ENCODE peak calls at places on chromosomes 16 and 17, in six cellular contexts. K is PC-9; B is lung; F is cardiac muscle cell; N is tibial nerve; E is naive thymus-derived CD4-positive, alpha-beta T cell. Y is an unnamed sample. For H3K27me3, the result is how much of the 10 kb centered on the place peaks cover.

GRCh38 chr16:8858994-8859912 is 9.6 kb downstream of the CARHSP1 start:
- DNase-seq in F (no peak), N (no peak), E (no peak), K (no peak), B (no peak), Y (no peak)

GRCh38 chr16:28473714-28474265 is 1.7 kb upstream of the NPIPB7 start:
- DNase-seq in K (no peak), B (no peak), F (peak), E (no peak), N (no peak), Y (no peak)

GRCh38 chr17:15510361-15510760 is 42.9 kb upstream of the CDRT4 start:
- DNase-seq in E (no peak), F (peak), N (no peak), K (peak), B (no peak), Y (no peak)

GRCh38 chr16:79805621-79806020 is 205.1 kb upstream of the MAF start:
- DNase-seq in N (no peak), F (no peak), K (no peak), E (no peak), B (no peak), Y (no peak)

GRCh38 chr17:18219016-18219415 is 6.4 kb upstream of the LLGL1 start:
- DNase-seq in E (no peak), F (peak), B (no peak), N (no peak), K (no peak), Y (no peak)

GRCh38 chr16:73890524-73891500 is 405.8 kb upstream of the PSMD7 start:
- DNase-seq in E (no peak), F (peak), B (no peak), K (no peak), N (no peak), Y (no peak)

GRCh38 chr16:79618712-79619050 is 18.1 kb upstream of the MAF start:
- DNase-seq in N (no peak), K (no peak), E (no peak), F (no peak), B (no peak), Y (no peak)

GRCh38 chr16:56269824-56270684 is 78.8 kb downstream of the GNAO1 start:
- DNase-seq in F (peak), N (no peak), B (no peak), E (no peak), K (no peak), Y (no peak)

GRCh38 chr17:56629450-56630187 is 36.1 kb downstream of the NOG start:
- DNase-seq in F (peak), N (no peak), E (peak), K (no peak), B (no peak), Y (no peak)

GRCh38 chr17:79803421-79803996 is 6.6 kb upstream of the CBX8 start:
- DNase-seq in F (no peak), N (no peak), K (no peak), B (no peak), E (no peak), Y (no peak)
- H3K27me3 ChIP-seq in F (half or more), N (under half), K (under half), B (under half), E (under half), Y (half or more)

GRCh38 chr17:40524243-40524965 is 23.0 kb upstream of the TNS4 start:
- DNase-seq in E (no peak), B (no peak), K (no peak), N (peak), F (no peak), Y (no peak)
- H3K4me3 ChIP-seq in E (no peak), B (no peak), K (no peak), N (no peak), F (no peak), Y (no peak)

GRCh38 chr17:38568845-38569510 is 36.8 kb downstream of the SRCIN1 start:
- DNase-seq in F (no peak), E (no peak), N (no peak), B (no peak), K (no peak), Y (no peak)
- H3K27me3 ChIP-seq in F (half or more), E (under half), N (under half), B (under half), K (under half), Y (half or more)

GRCh38 chr17:40321502-40322416 is 12.8 kb downstream of the RARA start:
- DNase-seq in K (no peak), B (peak), F (no peak), E (no peak), N (peak), Y (no peak)
- H3K4me3 ChIP-seq in K (peak), B (peak), F (no peak), E (peak), N (peak), Y (no peak)

GRCh38 chr16:72308396-72308795 is 136.4 kb upstream of the PMFBP1 start:
- DNase-seq in E (no peak), K (no peak), F (no peak), B (no peak), N (no peak), Y (no peak)
- H3K27me3 ChIP-seq in E (under half), K (under half), F (under half), B (under half), N (under half), Y (under half)

DNA sequence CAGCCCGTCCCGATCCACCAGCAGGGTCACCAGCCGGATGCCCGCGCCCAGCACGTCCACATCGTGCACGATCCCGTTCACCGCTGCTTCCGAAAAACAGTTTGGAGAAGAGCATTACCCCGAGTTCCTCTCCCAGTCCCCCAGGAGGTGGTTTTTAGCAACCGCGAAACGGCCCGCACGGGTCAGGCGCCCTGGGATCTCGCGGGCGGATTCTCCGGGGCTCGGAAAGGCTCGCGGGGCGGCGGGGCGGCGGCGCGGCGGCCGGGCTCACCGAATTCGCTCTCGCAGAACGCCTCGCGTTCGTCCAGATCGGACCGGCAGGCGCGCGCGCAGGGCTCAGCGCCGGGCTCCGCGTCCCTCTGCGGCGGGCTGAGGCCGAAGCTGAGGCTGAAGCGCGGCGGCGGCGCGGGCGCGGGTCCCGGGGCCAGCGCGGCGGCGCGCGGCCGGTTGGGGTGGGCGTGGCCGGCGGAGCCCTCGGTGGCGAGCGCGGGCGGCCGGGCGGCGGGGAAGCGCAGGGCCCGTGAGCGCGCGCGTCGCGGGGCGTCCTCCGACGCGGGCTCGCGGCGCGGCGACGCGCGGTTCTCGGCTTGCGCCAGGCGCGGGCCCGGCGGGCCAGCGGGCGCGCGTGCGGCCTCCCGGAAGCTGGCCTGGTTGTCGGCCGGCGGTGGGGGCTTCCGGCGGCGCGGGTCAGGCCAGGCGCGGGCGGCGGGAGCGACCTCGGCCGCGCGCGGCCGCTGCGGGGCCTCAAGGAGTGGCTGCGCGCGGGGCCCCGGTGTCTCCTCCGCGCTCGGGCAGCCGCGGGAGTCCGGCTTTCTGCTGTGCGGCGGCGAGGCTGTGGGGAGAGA is 2.9 kb downstream of the C17orf58 start:
- DNase-seq in B (peak), F (peak), N (peak), K (peak), E (peak), Y (no peak)
- H3K4me3 ChIP-seq in B (peak), F (peak), N (peak), K (peak), E (peak), Y (peak)

Y was measured in kidney epithelial cell.